ENCODE peak calls at places on chromosomes 12 and 14, in four cellular contexts. H is GM12878, M is SK-N-SH, I is K562. E is an unnamed sample.
A peak's percentile ranks its signal among the peaks of the same experiment; 100 is the strongest.

GRCh38 chr12:89880695-89881350 is 172.2 kb upstream of the ATP2B1 start:
- DNase-seq in H (peak; percentile 91), M (no peak), I (no peak), E (no peak)

GRCh38 chr12:1326258-1326657 is 268.1 kb downstream of the FBXL14 start:
- DNase-seq in H (no peak), M (no peak), I (no peak), E (no peak)

GRCh38 chr12:13790317-13790716 is 191.1 kb downstream of the GRIN2B start:
- DNase-seq in H (no peak), M (no peak), I (no peak), E (no peak)

GRCh38 chr14:93044116-93044515 is 71.6 kb downstream of the ITPK1 start:
- DNase-seq in H (no peak), M (no peak), I (no peak), E (no peak)

GRCh38 chr12:57745485-57745881 is 644 bp downstream of the TSPAN31 start:
- DNase-seq in H (no peak), M (no peak), I (peak; percentile 50), E (no peak)

GRCh38 chr12:93000026-93000425 is 70.9 kb upstream of the EEA1 start:
- DNase-seq in H (no peak), M (no peak), I (no peak), E (no peak)

GRCh38 chr12:116236148-116236731 is 41.3 kb downstream of the MED13L start:
- DNase-seq in H (peak; percentile 16), M (peak; percentile 48), I (peak; percentile 76), E (no peak)

GRCh38 chr14:25090716-25091454 is 40.9 kb upstream of the STXBP6 start:
- DNase-seq in H (no peak), M (no peak), I (no peak), E (no peak)

GRCh38 chr14:91193069-91193468 is 51.4 kb downstream of the GPR68 start:
- DNase-seq in H (no peak), M (no peak), I (no peak), E (no peak)

GRCh38 chr12:124040286-124040685 is 67.3 kb downstream of the ZNF664 start:
- DNase-seq in H (no peak), M (no peak), I (no peak), E (no peak)

GRCh38 chr14:51044961-51045360 is 49.9 kb downstream of the TRIM9 start:
- DNase-seq in H (no peak), M (no peak), I (no peak), E (no peak)

GRCh38 chr12:94379479-94380113 is 80.1 kb downstream of the CEP83 start:
- DNase-seq in H (no peak), M (no peak), I (no peak), E (no peak)

GRCh38 chr14:65854215-65854614 is 441.7 kb downstream of the FUT8 start:
- DNase-seq in H (no peak), M (no peak), I (no peak), E (no peak)

GRCh38 chr12:124171231-124171985 is 123.5 kb upstream of the RFLNA start:
- DNase-seq in H (no peak), M (no peak), I (no peak), E (no peak)

GRCh38 chr14:28113311-28113710 is 653.3 kb upstream of the FOXG1 start:
- DNase-seq in H (no peak), M (no peak), I (no peak), E (no peak)

GRCh38 chr14:56150645-56151345 is 32.6 kb downstream of the PELI2 start:
- DNase-seq in H (no peak), M (no peak), I (no peak), E (no peak)

GRCh38 chr14:100605706-100606686 is 18.8 kb upstream of the BEGAIN start:
- DNase-seq in H (no peak), M (peak; percentile 57), I (peak; percentile 28), E (no peak)

GRCh38 chr12:583251-583869 is 79.9 kb downstream of the NINJ2 start:
- DNase-seq in H (no peak), M (no peak), I (no peak), E (no peak)

GRCh38 chr12:6199531-6200265 is 502 bp upstream of the CD9 start:
- DNase-seq in H (no peak), M (no peak), I (no peak), E (no peak)

GRCh38 chr12:82279597-82279996 is 78.6 kb downstream of the CCDC59 start:
- DNase-seq in H (no peak), M (no peak), I (no peak), E (no peak)

GRCh38 chr14:55715889-55716288 is 135.9 kb downstream of the KTN1 start:
- DNase-seq in H (no peak), M (no peak), I (no peak), E (no peak)

GRCh38 chr12:123078114-123078465 is 72.8 kb downstream of the PITPNM2 start:
- DNase-seq in H (no peak), M (peak; percentile 38), I (no peak), E (no peak)

GRCh38 chr12:94516985-94517384 is 57.3 kb upstream of the CEP83 start:
- DNase-seq in H (no peak), M (no peak), I (no peak), E (no peak)

GRCh38 chr12:84272324-84272723 is 640.3 kb downstream of the SLC6A15 start:
- DNase-seq in H (no peak), M (no peak), I (no peak), E (no peak)

GRCh38 chr14:28952707-28953106 is 186.1 kb downstream of the FOXG1 start:
- DNase-seq in H (no peak), M (no peak), I (no peak), E (no peak)

GRCh38 chr12:117076410-117077372 is 22.5 kb downstream of the TESC start:
- DNase-seq in H (no peak), M (no peak), I (no peak), E (no peak)

GRCh38 chr12:77231548-77231947 is 166.2 kb upstream of the E2F7 start:
- DNase-seq in H (no peak), M (peak; percentile 30), I (no peak), E (no peak)

GRCh38 chr12:15842106-15842505 is 40.1 kb upstream of the STRAP start:
- DNase-seq in H (no peak), M (no peak), I (no peak), E (no peak)

GRCh38 chr12:32603858-32604257 is 75.2 kb upstream of the DNM1L start:
- DNase-seq in H (peak; percentile 66), M (no peak), I (no peak), E (no peak)
- TF ChIP-seq NRF1 in H (no peak), M (no peak), I (no peak), E (no peak)

GRCh38 chr14:75636100-75636692 is 24.5 kb downstream of the ERG28 start:
- DNase-seq in H (no peak), M (peak; percentile 77), I (no peak), E (no peak)
- TF ChIP-seq NRF1 in H (no peak), M (no peak), I (no peak), E (no peak)

GRCh38 chr14:32311294-32312009 is 17.6 kb upstream of the AKAP6 start:
- DNase-seq in H (no peak), M (no peak), I (no peak), E (no peak)
- TF ChIP-seq NRF1 in H (no peak), M (no peak), I (no peak), E (no peak)

GRCh38 chr12:76144253-76144564 is 59.7 kb upstream of the NAP1L1 start:
- DNase-seq in H (no peak), M (peak; percentile 24), I (peak; percentile 57), E (no peak)
- TF ChIP-seq NRF1 in H (no peak), M (no peak), I (no peak), E (no peak)

DNA sequence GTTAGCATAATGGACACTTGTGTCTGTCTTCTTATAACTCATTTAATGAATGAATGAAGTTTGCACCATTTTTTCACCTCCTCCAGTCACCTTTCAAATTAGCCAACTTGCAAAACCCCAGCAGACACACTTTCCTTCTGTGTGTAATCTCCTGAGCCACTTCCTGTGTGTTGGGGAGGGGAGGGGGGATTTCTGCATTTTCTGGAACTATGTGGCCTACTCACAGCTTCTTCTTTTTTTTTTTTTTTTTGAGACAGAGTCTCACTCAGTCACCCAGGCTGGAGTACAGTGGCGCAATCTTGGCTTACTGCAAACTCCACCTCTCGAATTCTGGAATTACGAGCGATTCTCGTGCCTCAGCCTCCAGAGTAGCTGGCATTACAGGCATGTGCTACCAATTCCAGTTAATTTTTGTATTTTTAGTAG is 4.1 kb upstream of the SERPINA1 start:
- DNase-seq in H (peak; percentile 38), M (no peak), I (no peak), E (no peak)
- TF ChIP-seq NRF1 in H (no peak), M (no peak), I (no peak), E (no peak)

GRCh38 chr14:63996016-63996415 is 143.2 kb downstream of the SYNE2 start:
- DNase-seq in H (no peak), M (no peak), I (no peak), E (no peak)
- TF ChIP-seq NRF1 in H (no peak), M (no peak), I (no peak), E (no peak)

DNA sequence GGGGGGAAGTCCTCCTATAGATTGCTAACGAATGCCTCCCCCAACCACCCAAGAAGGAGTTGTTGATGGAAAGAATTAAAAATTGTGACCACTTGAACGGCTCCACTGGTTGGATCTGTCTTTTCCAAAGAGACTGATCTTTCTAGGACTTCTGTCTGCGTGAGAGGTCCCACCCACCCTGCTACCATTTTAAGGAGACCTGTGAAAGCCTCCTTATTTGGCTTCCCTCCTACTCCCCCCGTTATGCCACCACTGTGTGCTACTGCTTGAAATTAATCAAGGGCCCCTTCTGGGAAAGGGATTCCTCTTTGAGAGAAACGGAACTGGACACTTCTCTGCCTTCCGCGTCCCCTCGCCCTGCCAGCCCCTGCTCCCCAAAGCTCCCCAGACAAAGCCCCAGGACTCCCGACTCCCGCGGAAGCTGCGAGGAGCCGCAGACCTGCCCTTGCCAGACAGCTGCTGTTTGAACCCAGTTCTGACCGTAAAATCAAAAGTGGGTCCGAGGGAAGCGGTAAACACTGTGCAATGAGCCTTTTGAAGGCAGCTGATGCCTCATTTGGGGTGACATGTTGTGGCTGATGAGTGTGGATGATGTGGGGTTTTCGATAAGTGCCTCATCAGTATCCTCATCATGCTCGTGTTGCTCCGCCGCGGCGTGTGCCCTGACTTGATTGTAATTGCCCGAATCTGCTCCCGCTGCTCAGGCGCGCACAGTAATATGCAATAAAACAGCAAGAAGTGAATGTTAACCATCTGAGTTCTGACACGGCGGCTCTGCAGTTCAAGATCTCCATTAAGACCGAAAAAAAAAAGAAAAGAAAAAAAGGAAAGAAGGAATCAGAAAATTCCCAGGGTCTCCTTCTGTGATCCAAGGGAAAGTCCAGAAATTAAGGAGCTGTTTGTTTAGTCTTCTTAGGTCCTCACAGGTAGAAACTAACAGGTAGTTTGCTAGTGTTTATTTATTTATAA is 48.2 kb downstream of the MBIP start:
- DNase-seq in H (no peak), M (peak; percentile 7), I (no peak), E (no peak)
- TF ChIP-seq NRF1 in H (no peak), M (no peak), I (no peak), E (no peak)